ENCODE peak calls at places on chromosome 1, in seven cellular contexts. M is neuronal stem cell; U is activated naive CD4-positive, alpha-beta T cell treated with anti-CD3 and anti-CD28 coated beads for 36 hours; O is T-cell; W is KG1; D is kidney glomerular epithelial cell; I is stimulated activated CD8-positive, alpha-beta memory T cell treated with anti-CD3 and anti-CD28 coated beads, Interleukin-12 subunit alpha, Interleukin-12 subunit beta, amount 100 ng/mL, for 1 hour. B is an unnamed sample.

GRCh38 chr1:112522621-112523020 is 13.9 kb downstream of the WNT2B start:
- DNase-seq in O (no peak), W (no peak), D (peak; percentile 96), U (no peak), I (no peak), M (no peak), B (no peak)

GRCh38 chr1:54836594-54836993 is 35.5 kb upstream of the TTC22 start:
- DNase-seq in U (no peak), I (no peak), W (no peak), D (no peak), M (no peak), O (no peak), B (no peak)

GRCh38 chr1:183101081-183101480 is 77.9 kb downstream of the LAMC1 start:
- DNase-seq in D (no peak), O (no peak), M (no peak), I (no peak), W (no peak), U (no peak), B (no peak)

GRCh38 chr1:115454835-115455511 is 116.9 kb upstream of the NGF start:
- DNase-seq in M (no peak), D (no peak), I (no peak), U (no peak), O (no peak), W (no peak), B (no peak)

GRCh38 chr1:62613325-62613727 is 16.0 kb downstream of the ANGPTL3 start:
- DNase-seq in D (no peak), O (no peak), U (no peak), M (no peak), I (no peak), W (no peak), B (no peak)

GRCh38 chr1:39501666-39502065 is 10.2 kb downstream of the BMP8A start:
- DNase-seq in D (no peak), U (no peak), I (no peak), W (no peak), O (no peak), M (no peak), B (no peak)

GRCh38 chr1:29860681-29861080 is 624.4 kb downstream of the PTPRU start:
- DNase-seq in D (no peak), U (no peak), W (no peak), O (no peak), M (no peak), I (no peak), B (no peak)

GRCh38 chr1:202155478-202156021 is 4.9 kb downstream of the PTPN7 start:
- DNase-seq in O (no peak), M (no peak), U (no peak), I (no peak), W (no peak), D (peak; percentile 70), B (no peak)

GRCh38 chr1:224897501-224897900 is 32.0 kb upstream of the DNAH14 start:
- DNase-seq in O (no peak), M (no peak), W (no peak), U (no peak), D (no peak), I (no peak), B (no peak)

GRCh38 chr1:30756545-30757195 is 904 bp downstream of the LAPTM5 start:
- DNase-seq in M (no peak), D (peak; percentile 20), W (peak; percentile 97), O (peak; percentile 73), I (peak; percentile 45), U (peak; percentile 91), B (peak; percentile 95)

GRCh38 chr1:236010443-236010842 is 54.4 kb downstream of the NID1 start:
- DNase-seq in O (no peak), W (no peak), D (no peak), M (no peak), I (no peak), U (no peak), B (no peak)

GRCh38 chr1:108561731-108562326 is 1.9 kb downstream of the EEIG2 start:
- DNase-seq in M (no peak), U (peak; percentile 93), O (peak; percentile 81), D (no peak), I (peak; percentile 71), W (peak; percentile 53), B (peak; percentile 54)

GRCh38 chr1:40316595-40317393 is at the start of gene COL9A2:
- DNase-seq in U (peak; percentile 64), D (no peak), W (no peak), I (peak; percentile 39), M (no peak), O (peak; percentile 55), B (no peak)

GRCh38 chr1:236066828-236067386 is 2.0 kb upstream of the NID1 start:
- DNase-seq in I (peak; percentile 51), M (no peak), U (peak; percentile 95), D (no peak), O (peak; percentile 54), W (peak; percentile 45), B (peak; percentile 80)

GRCh38 chr1:89821322-89822108 is 683 bp downstream of the LRRC8D start:
- DNase-seq in D (no peak), U (peak; percentile 51), M (no peak), I (peak; percentile 25), W (peak; percentile 93), O (peak; percentile 37), B (peak; percentile 78)

GRCh38 chr1:203172184-203173115 is 3.2 kb downstream of the MYBPH start:
- DNase-seq in I (no peak), U (peak; percentile 61), M (peak; percentile 51), W (no peak), D (peak; percentile 17), O (no peak), B (peak; percentile 24)

GRCh38 chr1:155834296-155834926 is 22.6 kb downstream of the GON4L start:
- DNase-seq in I (no peak), U (no peak), W (no peak), O (no peak), M (peak; percentile 26), D (peak; percentile 55), B (no peak)

GRCh38 chr1:180786633-180787032 is 126.1 kb upstream of the KIAA1614 start:
- DNase-seq in M (no peak), O (no peak), D (no peak), I (no peak), U (no peak), W (no peak), B (no peak)

GRCh38 chr1:19011832-19012231 is 55.4 kb upstream of the IFFO2 start:
- DNase-seq in W (no peak), D (no peak), U (no peak), I (no peak), M (no peak), O (no peak), B (no peak)

GRCh38 chr1:32954183-32954582 is 10.4 kb downstream of the RNF19B start:
- DNase-seq in U (no peak), O (no peak), W (no peak), M (no peak), D (no peak), I (no peak), B (no peak)

GRCh38 chr1:160214481-160215140 is 9.4 kb downstream of the PEA15 start:
- DNase-seq in W (no peak), I (no peak), M (no peak), U (no peak), D (no peak), O (no peak), B (no peak)

B was measured in GDM1.